ENCODE peak calls at places on chromosomes 5 and 9, in nine cellular contexts. W is activated CD4-positive, alpha-beta T cell treated with anti-CD3 and anti-CD28 coated beads for 48 hours; N is RWPE1; J is colonic mucosa; K is activated CD4-positive, alpha-beta memory T cell treated with anti-CD3 and anti-CD28 coated beads, Interleukin-2, amount 10 ng/mL, durations not matched to agents 7 days and 5 days; X is RCC 7860; M is T-cell; Y is iPS DF 6.9; V is nephron progenitor cell. A is an unnamed sample.

GRCh38 chr9:86349271-86349670 is 4.9 kb downstream of the TUT7 start:
- DNase-seq in Y (no peak), M (no peak), W (no peak), X (no peak), N (no peak), J (no peak), V (no peak), K (no peak), A (no peak)

GRCh38 chr5:137206030-137206715 is 293.0 kb downstream of the SPOCK1 start:
- DNase-seq in W (no peak), J (no peak), Y (no peak), N (no peak), V (no peak), K (no peak), M (no peak), X (no peak), A (peak)

GRCh38 chr9:119078015-119078414 is 291.2 kb downstream of the BRINP1 start:
- DNase-seq in Y (no peak), X (no peak), M (no peak), V (no peak), J (no peak), K (no peak), W (no peak), N (no peak), A (no peak)

GRCh38 chr9:92607773-92608172 is 62.2 kb downstream of the IPPK start:
- DNase-seq in X (no peak), J (no peak), W (no peak), K (no peak), Y (no peak), V (peak), M (no peak), N (no peak), A (peak)

GRCh38 chr9:120689860-120690259 is 24.4 kb downstream of the MEGF9 start:
- DNase-seq in W (no peak), K (no peak), J (no peak), N (no peak), X (no peak), V (no peak), M (no peak), Y (no peak), A (peak)

GRCh38 chr9:2741441-2742158 is 24.3 kb downstream of the KCNV2 start:
- DNase-seq in X (no peak), J (no peak), W (no peak), M (no peak), K (no peak), V (no peak), N (no peak), Y (no peak), A (no peak)

GRCh38 chr5:36392186-36392585 is 90.5 kb upstream of the RANBP3L start:
- DNase-seq in Y (no peak), W (no peak), K (no peak), X (no peak), V (no peak), J (no peak), N (no peak), M (no peak), A (no peak)

GRCh38 chr9:131334568-131335105 is 45.1 kb downstream of the PLPP7 start:
- DNase-seq in V (peak), J (peak), X (no peak), N (no peak), M (no peak), W (no peak), K (no peak), Y (no peak), A (no peak)

GRCh38 chr5:87268126-87268969 is 665 bp downstream of the RASA1 start:
- DNase-seq in K (no peak), V (peak), J (peak), Y (peak), M (peak), N (peak), W (peak), X (peak), A (peak)

A was measured in astrocyte of the cerebellum.